ENCODE peak calls at places on chromosome 6, in nine cellular contexts. S is BJ, L is progenitor cell of endocrine pancreas, Y is neural crest cell, J is AG09309, V is foreskin fibroblast, H is Peyer's patch, Z is breast epithelium, P is B cell. F is an unnamed sample.
A peak's percentile ranks its signal among the peaks of the same experiment; 100 is the strongest.

GRCh38 chr6:72246926-72247325 is 360.6 kb downstream of the RIMS1 start:
- DNase-seq in S (no peak), P (no peak), Y (no peak), V (no peak), Z (no peak), H (no peak), L (no peak), J (no peak), F (no peak)

GRCh38 chr6:45486739-45487138 is 109.0 kb upstream of the SUPT3H start:
- DNase-seq in Z (no peak), J (no peak), H (no peak), Y (no peak), P (no peak), S (no peak), L (no peak), V (no peak), F (no peak)

GRCh38 chr6:7541175-7542064 is at the start of gene DSP:
- DNase-seq in P (peak; percentile 68), J (no peak), L (peak; percentile 82), V (no peak), Y (peak; percentile 22), Z (peak; percentile 85), H (peak; percentile 88), S (no peak), F (peak; percentile 77)

GRCh38 chr6:14270925-14271791 is 153.6 kb downstream of the CD83 start:
- DNase-seq in Y (no peak), Z (no peak), P (no peak), H (no peak), S (peak; percentile 25), J (peak; percentile 81), V (peak; percentile 28), L (no peak), F (no peak)

GRCh38 chr6:151154418-151154817 is 85.3 kb upstream of the AKAP12 start:
- DNase-seq in Y (no peak), Z (no peak), S (no peak), P (no peak), V (no peak), J (no peak), H (no peak), L (no peak), F (no peak)

GRCh38 chr6:14440891-14441358 is 323.4 kb downstream of the CD83 start:
- DNase-seq in Z (no peak), P (no peak), Y (no peak), J (no peak), H (no peak), V (no peak), L (no peak), S (no peak), F (no peak)

GRCh38 chr6:57435475-57436163 is 118.2 kb downstream of the PRIM2 start:
- DNase-seq in L (no peak), J (no peak), H (peak; percentile 50), V (no peak), P (no peak), Y (no peak), S (no peak), Z (no peak), F (no peak)

GRCh38 chr6:27250955-27251671 is 3.6 kb downstream of the PRSS16 start:
- DNase-seq in S (no peak), Z (peak; percentile 92), Y (peak; percentile 64), H (peak; percentile 96), J (no peak), L (peak; percentile 90), V (no peak), P (peak; percentile 59), F (peak; percentile 93)

GRCh38 chr6:44542401-44543116 is 155.1 kb downstream of the CDC5L start:
- DNase-seq in P (no peak), Y (no peak), J (no peak), S (no peak), H (peak; percentile 30), V (no peak), Z (no peak), L (no peak), F (no peak)

GRCh38 chr6:87705070-87705691 is 3.1 kb upstream of the AKIRIN2 start:
- DNase-seq in Z (no peak), Y (no peak), L (no peak), S (no peak), H (no peak), J (no peak), P (no peak), V (no peak), F (no peak)

GRCh38 chr6:18263561-18264337 is 581 bp downstream of the DEK start:
- DNase-seq in Z (no peak), V (peak; percentile 48), J (no peak), P (no peak), H (peak; percentile 72), L (peak; percentile 41), Y (no peak), S (no peak), F (no peak)

GRCh38 chr6:165973473-165973872 is 194.2 kb downstream of the TBXT start:
- DNase-seq in Y (no peak), P (no peak), S (no peak), H (no peak), V (no peak), L (no peak), Z (no peak), J (no peak), F (no peak)

GRCh38 chr6:107064579-107065065 is 36.6 kb downstream of the MTRES1 start:
- DNase-seq in S (no peak), V (peak; percentile 35), Y (no peak), J (peak; percentile 45), P (no peak), L (no peak), H (no peak), Z (no peak), F (no peak)

GRCh38 chr6:79943133-79943532 is 4.2 kb downstream of the ELOVL4 start:
- DNase-seq in H (no peak), P (no peak), S (no peak), J (no peak), L (no peak), V (no peak), Y (no peak), Z (no peak), F (no peak)

GRCh38 chr6:215335-216034 is 76.8 kb upstream of the DUSP22 start:
- DNase-seq in P (no peak), J (no peak), H (no peak), Z (no peak), S (no peak), Y (no peak), V (peak; percentile 14), L (no peak), F (no peak)

GRCh38 chr6:111573118-111573883 is 32.4 kb downstream of the TRAF3IP2 start:
- DNase-seq in S (no peak), J (no peak), Y (no peak), P (no peak), H (no peak), Z (no peak), L (no peak), V (peak; percentile 68), F (peak; percentile 64)

GRCh38 chr6:76881414-76881813 is 581.9 kb downstream of the HTR1B start:
- DNase-seq in Z (no peak), Y (no peak), L (no peak), H (no peak), P (no peak), S (no peak), J (no peak), V (no peak), F (no peak)

GRCh38 chr6:40526036-40526435 is 61.1 kb downstream of the LRFN2 start:
- DNase-seq in V (no peak), Y (no peak), S (no peak), H (no peak), L (no peak), P (no peak), J (no peak), Z (no peak), F (no peak)

GRCh38 chr6:108260126-108260808 is 573 bp downstream of the SNX3 start:
- DNase-seq in Y (no peak), J (peak; percentile 5), H (peak; percentile 68), P (peak; percentile 64), V (peak; percentile 26), L (no peak), S (no peak), Z (no peak), F (peak; percentile 33)

GRCh38 chr6:108263371-108263770 is 2.5 kb upstream of the SNX3 start:
- DNase-seq in J (no peak), Y (no peak), H (no peak), V (no peak), L (no peak), S (no peak), P (no peak), Z (no peak), F (no peak)

GRCh38 chr6:108260809-108261569 is at the start of gene SNX3:
- DNase-seq in Y (peak; percentile 89), S (peak; percentile 89), H (peak; percentile 98), J (peak; percentile 84), L (peak; percentile 94), V (peak; percentile 98), Z (peak; percentile 86), P (peak; percentile 96), F (peak; percentile 87)
- TF ChIP-seq CTCF in Y (no peak), S (no peak), H (no peak), J (no peak), L (no peak), V (no peak), Z (no peak), P (no peak), F (no peak)

DNA sequence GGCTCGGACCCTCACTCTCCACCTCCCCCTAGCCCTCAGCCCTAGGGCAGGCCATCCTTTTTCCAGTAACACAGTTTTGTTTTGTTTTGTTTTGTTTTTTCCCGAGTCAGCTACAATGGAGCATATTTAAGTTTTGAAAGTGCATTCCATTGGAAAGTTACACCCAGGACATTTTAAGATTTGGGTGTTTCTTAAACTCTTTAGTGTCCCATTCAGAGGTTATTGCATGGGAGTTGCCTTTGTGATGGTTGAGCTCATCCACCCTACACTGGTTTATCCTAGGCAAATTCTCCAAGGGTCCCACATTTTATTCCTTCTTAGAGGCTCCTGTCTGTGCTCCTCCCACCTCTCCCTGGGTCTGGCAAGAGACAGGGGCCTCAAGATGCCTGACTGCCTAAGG is 58.9 kb downstream of the THBS2 start:
- DNase-seq in H (no peak), S (no peak), J (no peak), P (no peak), Z (no peak), V (no peak), Y (no peak), L (no peak), F (no peak)
- TF ChIP-seq CTCF in H (no peak), S (no peak), J (no peak), P (no peak), Z (no peak), V (no peak), Y (no peak), L (no peak), F (no peak)

GRCh38 chr6:131644921-131645320 is 7.8 kb downstream of the ENPP3 start:
- DNase-seq in H (no peak), L (no peak), Z (no peak), V (no peak), J (no peak), P (no peak), Y (no peak), S (no peak), F (no peak)
- TF ChIP-seq CTCF in H (no peak), L (no peak), Z (no peak), V (no peak), J (no peak), P (no peak), Y (no peak), S (no peak), F (no peak)

DNA sequence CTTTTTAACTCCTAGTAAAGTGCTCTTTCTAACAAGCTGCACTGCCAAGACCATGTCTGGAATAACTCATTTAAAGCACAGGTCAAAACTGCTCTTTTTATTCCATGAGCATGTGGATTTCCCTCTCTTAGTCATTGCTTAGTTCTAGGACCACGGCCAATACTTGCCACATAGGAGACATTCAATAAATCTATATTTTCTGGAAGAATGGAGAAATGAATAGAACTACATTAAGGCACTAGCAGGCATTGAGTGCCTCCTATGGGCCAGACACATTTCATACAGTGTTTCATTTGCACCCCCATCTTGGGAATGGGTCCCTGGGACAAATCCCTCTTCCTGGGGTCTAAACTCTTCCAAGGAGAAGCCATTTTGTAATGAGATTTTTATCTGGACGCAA is 552.8 kb upstream of the CITED2 start:
- DNase-seq in S (no peak), V (peak; percentile 76), J (peak; percentile 52), L (no peak), Y (no peak), H (no peak), Z (no peak), P (peak; percentile 18), F (no peak)
- TF ChIP-seq CTCF in S (peak; percentile 27), V (peak; percentile 16), J (peak; percentile 32), L (no peak), Y (peak; percentile 13), H (peak; percentile 29), Z (no peak), P (peak; percentile 19), F (no peak)